ENCODE peak calls at places on chromosomes 3 and 15, in ten cellular contexts. L is astrocyte of the spinal cord, X is fibroblast of mammary gland, I is kidney, B is GM06990, Q is stomach, M is thoracic aorta, T is colonic mucosa, K is uterus, E is heart left ventricle. U is an unnamed sample.

GRCh38 chr3:58666683-58667082 is at the start of gene FAM3D:
- DNase-seq in B (no peak), K (no peak), T (peak), E (no peak), X (no peak), M (no peak), Q (peak), L (no peak), I (no peak), U (no peak)

GRCh38 chr3:152021951-152022461 is 148.6 kb downstream of the SUCNR1 start:
- DNase-seq in I (peak), T (no peak), M (no peak), Q (no peak), B (peak), L (peak), E (no peak), K (peak), X (peak), U (peak)

GRCh38 chr3:141289228-141289772 is 57.7 kb downstream of the PXYLP1 start:
- DNase-seq in I (no peak), M (no peak), L (no peak), T (no peak), Q (no peak), X (no peak), K (no peak), E (no peak), B (no peak), U (no peak)

GRCh38 chr15:75648156-75649000 is 666 bp downstream of the SNX33 start:
- DNase-seq in T (peak), B (no peak), K (peak), I (peak), E (peak), Q (peak), L (peak), M (no peak), X (no peak), U (peak)

GRCh38 chr3:55718074-55718473 is 231.0 kb upstream of the WNT5A start:
- DNase-seq in K (no peak), L (no peak), M (no peak), I (no peak), Q (no peak), X (no peak), B (no peak), E (no peak), T (no peak), U (no peak)

GRCh38 chr15:86384191-86384590 is 304.5 kb downstream of the AGBL1 start:
- DNase-seq in T (no peak), Q (no peak), L (no peak), E (no peak), X (no peak), I (no peak), M (no peak), B (no peak), K (no peak), U (no peak)

GRCh38 chr15:47764666-47765065 is 47.4 kb downstream of the SEMA6D start:
- DNase-seq in E (no peak), T (no peak), K (no peak), M (no peak), B (no peak), Q (no peak), I (no peak), L (no peak), X (no peak), U (no peak)

GRCh38 chr15:94335616-94336015 is 104.3 kb downstream of the MCTP2 start:
- DNase-seq in E (no peak), Q (no peak), M (no peak), K (no peak), I (no peak), T (no peak), B (no peak), X (no peak), L (no peak), U (no peak)

GRCh38 chr3:16524196-16524595 is 10.7 kb upstream of the RFTN1 start:
- DNase-seq in M (no peak), X (no peak), K (no peak), E (no peak), I (no peak), T (no peak), Q (no peak), B (no peak), L (no peak), U (no peak)

GRCh38 chr15:66560856-66561525 is 4.8 kb downstream of the LCTL start:
- DNase-seq in Q (no peak), B (no peak), I (no peak), X (no peak), T (no peak), M (no peak), L (no peak), K (no peak), E (no peak), U (no peak)

DNA sequence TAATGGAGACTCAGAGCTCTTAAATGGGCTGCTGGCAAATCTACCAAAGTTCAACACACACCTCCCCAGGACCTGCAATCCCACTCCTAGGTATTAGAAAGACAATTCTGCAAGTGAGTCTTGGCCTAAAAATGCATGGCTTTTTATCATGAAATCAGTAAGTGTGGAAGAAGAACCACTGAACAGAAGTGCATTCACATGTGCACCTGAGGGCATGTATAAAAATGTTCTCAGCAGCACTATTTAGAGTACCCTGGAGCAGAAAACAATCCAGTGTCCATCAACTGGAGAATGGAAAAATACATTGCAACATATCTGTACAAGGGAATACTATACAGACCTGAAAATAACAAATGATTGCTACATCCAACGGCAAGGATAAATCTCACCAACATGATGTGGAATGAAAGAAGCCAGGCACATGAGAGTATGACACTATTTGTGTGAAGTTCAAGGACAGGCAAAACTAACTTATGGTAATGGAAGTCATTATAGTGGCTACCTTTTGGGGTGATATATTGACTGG is 8.1 kb upstream of the SLC6A1 start:
- DNase-seq in E (no peak), T (no peak), X (no peak), I (no peak), M (no peak), L (no peak), B (no peak), K (no peak), Q (no peak), U (no peak)
- TF ChIP-seq CTCF in E (no peak), T (no peak), X (no peak), I (no peak), M (no peak), L (no peak), B (no peak), K (no peak), Q (no peak), U (no peak)

DNA sequence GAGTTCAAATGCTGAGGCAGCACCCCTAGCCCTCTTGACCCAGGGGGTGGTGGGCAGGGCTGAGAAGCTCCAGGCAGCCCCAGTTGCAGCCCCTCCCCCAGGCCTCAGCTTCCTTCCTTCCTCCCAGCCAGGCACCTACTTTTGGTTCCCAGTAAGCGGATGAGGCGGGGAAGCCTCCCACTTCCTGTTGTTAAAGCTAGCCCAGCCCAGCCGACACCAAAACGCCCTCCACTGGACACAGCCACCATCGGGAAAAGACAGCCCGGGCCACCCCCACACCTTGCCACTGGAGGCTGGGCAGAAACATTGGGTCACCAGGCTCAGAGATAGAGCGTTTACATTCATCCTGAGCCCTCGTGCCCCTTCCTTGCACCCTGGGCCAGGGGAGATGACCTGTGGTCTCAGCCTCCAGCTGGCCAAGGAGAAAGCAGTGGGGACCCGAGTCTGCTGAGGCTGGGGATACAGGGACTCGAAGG is 3.5 kb downstream of the DUSP7 start:
- DNase-seq in Q (peak), E (peak), M (peak), T (peak), L (peak), I (peak), B (peak), K (peak), X (peak), U (peak)
- H3K4me3 ChIP-seq in Q (peak), E (peak), M (peak), T (no peak), L (peak), I (peak), B (peak), K (peak), X (peak), U (peak)

GRCh38 chr3:53161345-53161819 is 373 bp downstream of the PRKCD start:
- DNase-seq in X (no peak), B (peak), M (no peak), K (peak), Q (no peak), E (peak), L (no peak), T (peak), I (no peak), U (peak)
- TF ChIP-seq CTCF in X (no peak), B (no peak), M (no peak), K (no peak), Q (no peak), E (no peak), L (no peak), T (no peak), I (no peak), U (no peak)

GRCh38 chr3:171481011-171481410 is 20.8 kb upstream of the TNIK start:
- DNase-seq in X (no peak), M (no peak), E (no peak), K (no peak), B (no peak), I (no peak), Q (no peak), L (no peak), T (no peak), U (no peak)
- H3K4me3 ChIP-seq in X (no peak), M (no peak), E (no peak), K (no peak), B (peak), I (no peak), Q (no peak), L (no peak), T (no peak), U (no peak)

GRCh38 chr15:52678036-52678467 is 1.1 kb downstream of the ATOSA start:
- DNase-seq in T (peak), I (peak), X (peak), Q (peak), L (peak), K (peak), B (peak), M (peak), E (peak), U (peak)

GRCh38 chr15:52678468-52679231 is 538 bp downstream of the ATOSA start:
- DNase-seq in Q (peak), M (peak), I (peak), X (peak), T (peak), B (peak), E (peak), K (peak), L (peak), U (peak)

GRCh38 chr15:52680756-52681155 is 1.6 kb upstream of the ATOSA start:
- DNase-seq in X (no peak), L (no peak), I (no peak), K (no peak), Q (no peak), T (no peak), B (no peak), M (no peak), E (no peak), U (no peak)

GRCh38 chr15:52680041-52680391 is 828 bp upstream of the ATOSA start:
- DNase-seq in B (no peak), Q (no peak), M (no peak), L (peak), X (peak), E (no peak), T (no peak), I (no peak), K (no peak), U (peak)

DNA sequence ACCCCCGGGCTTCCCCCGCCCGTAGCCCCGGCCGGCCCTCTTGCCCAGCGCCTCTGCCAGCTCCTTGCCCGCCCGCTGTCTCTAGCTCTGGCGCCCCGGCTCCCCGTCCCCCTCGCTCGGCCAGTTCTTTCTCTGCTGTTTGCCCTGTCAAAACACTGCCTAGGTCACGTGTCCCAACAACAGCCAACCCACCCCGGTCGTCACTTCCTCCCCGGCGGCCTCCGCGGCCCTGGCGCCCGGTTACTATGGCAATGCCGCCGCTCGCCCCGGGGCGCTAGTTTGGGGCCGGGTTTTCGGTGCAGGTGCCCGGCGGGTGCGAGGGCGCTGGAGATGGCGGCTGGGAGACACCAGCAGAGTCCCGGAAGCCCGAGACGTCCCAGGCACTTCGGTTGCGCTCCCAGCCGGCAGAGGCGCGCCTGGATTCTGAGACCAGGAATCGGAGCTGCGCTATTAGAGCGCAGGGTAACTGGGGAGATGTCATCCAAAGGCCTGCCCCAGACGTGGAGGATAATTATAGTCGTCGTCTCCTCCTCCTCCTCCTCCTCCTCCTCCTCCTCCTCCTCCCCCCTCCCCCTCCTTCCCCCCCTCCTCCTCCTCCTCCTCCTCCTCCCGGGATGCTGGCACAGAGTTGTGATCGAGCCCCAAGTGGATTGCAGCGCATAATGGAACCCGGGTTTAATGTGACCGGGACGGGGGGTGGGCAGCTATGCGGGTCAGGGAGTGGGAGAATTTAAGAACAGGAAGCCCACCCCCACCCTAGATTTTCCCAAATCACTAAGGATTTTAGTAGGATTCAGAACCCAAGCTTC is at the start of gene ATOSA:
- DNase-seq in E (peak), Q (peak), I (peak), M (peak), B (peak), K (peak), T (peak), L (peak), X (peak), U (peak)
- TF ChIP-seq CTCF in E (no peak), Q (peak), I (no peak), M (no peak), B (peak), K (peak), T (no peak), L (peak), X (no peak), U (peak)

DNA sequence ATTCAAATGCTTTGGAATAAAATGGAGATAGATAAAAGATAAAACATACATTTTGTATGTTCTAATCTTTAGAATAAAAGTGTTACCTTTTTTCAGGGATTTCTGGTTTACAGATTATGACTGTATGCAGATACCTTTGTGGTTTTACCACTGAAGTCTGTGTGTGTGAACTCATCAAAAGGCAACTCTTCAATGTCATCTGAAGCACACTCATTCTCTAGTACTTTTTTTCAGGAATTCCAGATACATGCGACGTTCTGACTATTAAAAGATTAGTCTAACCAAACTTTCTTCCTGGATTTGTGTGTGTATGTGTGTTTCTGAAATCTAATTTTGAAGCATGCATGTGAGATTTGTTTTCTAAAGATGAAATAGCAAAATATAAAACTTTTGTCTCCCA is 188.6 kb downstream of the NLGN1 start:
- DNase-seq in K (no peak), X (no peak), L (peak), Q (no peak), M (no peak), I (no peak), T (no peak), B (no peak), E (no peak), U (no peak)
- H3K4me3 ChIP-seq in K (no peak), X (no peak), L (no peak), Q (no peak), M (peak), I (no peak), T (no peak), B (no peak), E (no peak), U (no peak)

GRCh38 chr15:90420488-90420850 is 32.4 kb downstream of the IQGAP1 start:
- DNase-seq in T (no peak), K (no peak), E (no peak), I (no peak), L (no peak), B (no peak), X (no peak), M (no peak), Q (no peak), U (no peak)
- TF ChIP-seq CTCF in T (no peak), K (no peak), E (no peak), I (no peak), L (no peak), B (no peak), X (no peak), M (no peak), Q (no peak), U (no peak)

GRCh38 chr3:32500880-32501784 is 1.5 kb downstream of the CMTM6 start:
- DNase-seq in L (no peak), I (no peak), K (no peak), E (peak), Q (no peak), B (no peak), T (no peak), M (no peak), X (no peak), U (peak)
- H3K4me3 ChIP-seq in L (peak), I (peak), K (no peak), E (peak), Q (peak), B (peak), T (peak), M (peak), X (peak), U (peak)

GRCh38 chr15:72770673-72771328 is 12.8 kb downstream of the ADPGK start:
- DNase-seq in M (no peak), T (no peak), I (no peak), Q (no peak), L (no peak), E (no peak), K (no peak), X (peak), B (no peak), U (no peak)
- TF ChIP-seq CTCF in M (no peak), T (no peak), I (no peak), Q (no peak), L (peak), E (no peak), K (no peak), X (peak), B (peak), U (peak)